ENCODE peak calls at places on chromosomes 16 and 17, in four cellular contexts. J is NCI-H1092 treated with DMSO at 0.1 percent for 48 hours, T is esophagus muscularis mucosa, M is Kasumi-1. U is an unnamed sample.
A peak's percentile ranks its signal among the peaks of the same experiment; 100 is the strongest.

GRCh38 chr17:82399030-82399429 is 19.1 kb upstream of the HEXD start:
- DNase-seq in J (peak; percentile 23), T (no peak), M (peak; percentile 76), U (no peak)

GRCh38 chr17:13106171-13106570 is 88.3 kb upstream of the ELAC2 start:
- DNase-seq in J (peak; percentile 46), T (no peak), M (no peak), U (no peak)

GRCh38 chr17:28967240-28968135 is 16.2 kb upstream of the PHF12 start:
- DNase-seq in J (no peak), T (no peak), M (peak; percentile 47), U (no peak)

GRCh38 chr16:69781118-69781517 is 19.0 kb downstream of the WWP2 start:
- DNase-seq in J (no peak), T (no peak), M (no peak), U (no peak)

GRCh38 chr16:75593825-75594820 is 27.9 kb downstream of the GABARAPL2 start:
- DNase-seq in J (peak; percentile 52), T (no peak), M (no peak), U (no peak)

GRCh38 chr16:14007460-14007859 is 63.7 kb upstream of the MRTFB start:
- DNase-seq in J (peak; percentile 61), T (no peak), M (no peak), U (no peak)

GRCh38 chr17:78117027-78117981 is 11.3 kb downstream of the TMC6 start:
- DNase-seq in J (peak; percentile 78), T (no peak), M (no peak), U (no peak)

GRCh38 chr17:80772906-80773242 is 218.8 kb upstream of the CHMP6 start:
- DNase-seq in J (peak; percentile 56), T (no peak), M (no peak), U (peak; percentile 51)

GRCh38 chr16:20409398-20410152 is at the start of gene ACSM5:
- DNase-seq in J (peak; percentile 79), T (no peak), M (no peak), U (no peak)

GRCh38 chr17:2704890-2705248 is 6.7 kb downstream of the CLUH start:
- DNase-seq in J (no peak), T (no peak), M (no peak), U (no peak)

GRCh38 chr17:60601443-60602384 is 1.7 kb downstream of the PPM1D start:
- DNase-seq in J (peak; percentile 39), T (no peak), M (peak; percentile 80), U (no peak)

GRCh38 chr17:75252039-75252816 is 9.2 kb downstream of the GGA3 start:
- DNase-seq in J (no peak), T (no peak), M (no peak), U (no peak)

GRCh38 chr16:56936491-56936890 is 4.5 kb downstream of the HERPUD1 start:
- DNase-seq in J (no peak), T (no peak), M (no peak), U (no peak)

GRCh38 chr17:63498621-63499195 is 21.8 kb downstream of the ACE start:
- DNase-seq in J (no peak), T (no peak), M (no peak), U (no peak)

GRCh38 chr17:83144421-83145357 is 65.3 kb downstream of the METRNL start:
- DNase-seq in J (peak; percentile 34), T (peak; percentile 92), M (no peak), U (no peak)

GRCh38 chr17:16449121-16449570 is 33.8 kb downstream of the TRPV2 start:
- DNase-seq in J (no peak), T (no peak), M (no peak), U (no peak)

GRCh38 chr17:76369804-76370203 is 14.6 kb upstream of the SPHK1 start:
- DNase-seq in J (no peak), T (no peak), M (no peak), U (no peak)

GRCh38 chr17:81682565-81683207 is 911 bp downstream of the ARL16 start:
- DNase-seq in J (peak; percentile 9), T (no peak), M (peak; percentile 68), U (no peak)

GRCh38 chr17:1980665-1981250 is 44.4 kb downstream of the RTN4RL1 start:
- DNase-seq in J (no peak), T (no peak), M (no peak), U (no peak)

GRCh38 chr17:38628441-38628840 is 22.7 kb upstream of the SRCIN1 start:
- DNase-seq in J (no peak), T (no peak), M (no peak), U (peak; percentile 67)

GRCh38 chr17:52653014-52653413 is 494.5 kb upstream of the CA10 start:
- DNase-seq in J (no peak), T (no peak), M (no peak), U (no peak)

GRCh38 chr17:73017653-73018052 is 74.8 kb downstream of the SLC39A11 start:
- DNase-seq in J (no peak), T (no peak), M (no peak), U (no peak)

GRCh38 chr16:84356591-84357116 is 11.7 kb upstream of the ATP2C2 start:
- DNase-seq in J (peak; percentile 73), T (no peak), M (no peak), U (no peak)

GRCh38 chr16:30083216-30084055 is 7.6 kb downstream of the PPP4C start:
- DNase-seq in J (no peak), T (no peak), M (no peak), U (no peak)

GRCh38 chr17:77098884-77099545 is 41.8 kb upstream of the SEC14L1 start:
- DNase-seq in J (no peak), T (no peak), M (peak; percentile 85), U (no peak)

GRCh38 chr16:57623251-57624043 is 5.0 kb upstream of the ADGRG1 start:
- DNase-seq in J (no peak), T (no peak), M (no peak), U (no peak)

GRCh38 chr16:48497932-48498760 is 111.8 kb downstream of the N4BP1 start:
- DNase-seq in J (no peak), T (peak; percentile 89), M (no peak), U (no peak)